ENCODE peak calls at places on chromosomes 5 and 9, in six cellular contexts. U is EL, X is NCI-H2107, Y is RPMI8226, C is T-helper 1 cell, Z is uterus. G is an unnamed sample.

GRCh38 chr5:176846335-176847140 is 36.2 kb downstream of the UNC5A start:
- DNase-seq in U (peak), X (no peak), Y (peak), C (no peak), Z (no peak), G (no peak)

GRCh38 chr5:956178-956761 is 52.3 kb upstream of the NKD2 start:
- DNase-seq in U (no peak), X (no peak), Y (no peak), C (no peak), Z (no peak), G (no peak)

GRCh38 chr9:110728058-110728457 is 59.5 kb downstream of the MUSK start:
- DNase-seq in U (no peak), X (no peak), Y (no peak), C (no peak), Z (no peak), G (no peak)

GRCh38 chr9:94018628-94019027 is 63.5 kb upstream of the BARX1 start:
- DNase-seq in U (no peak), X (no peak), Y (no peak), C (no peak), Z (no peak), G (no peak)

GRCh38 chr5:41641621-41642020 is 131.2 kb upstream of the PLCXD3 start:
- DNase-seq in U (no peak), X (no peak), Y (no peak), C (no peak), Z (no peak), G (no peak)

GRCh38 chr5:136062563-136063274 is 33.9 kb downstream of the TGFBI start:
- DNase-seq in U (peak), X (peak), Y (peak), C (peak), Z (no peak), G (no peak)

GRCh38 chr9:16213781-16214515 is 656.5 kb downstream of the BNC2 start:
- DNase-seq in U (peak), X (no peak), Y (no peak), C (no peak), Z (peak), G (peak)

GRCh38 chr5:90878549-90879196 is 320.1 kb downstream of the ADGRV1 start:
- DNase-seq in U (no peak), X (no peak), Y (no peak), C (no peak), Z (no peak), G (no peak)

GRCh38 chr9:13088734-13089427 is 190.6 kb downstream of the MPDZ start:
- DNase-seq in U (peak), X (peak), Y (peak), C (peak), Z (no peak), G (no peak)

GRCh38 chr5:163453705-163454104 is 6.2 kb downstream of the NUDCD2 start:
- DNase-seq in U (peak), X (no peak), Y (no peak), C (no peak), Z (no peak), G (no peak)

GRCh38 chr9:111975709-111976108 is 79.1 kb downstream of the UGCG start:
- DNase-seq in U (no peak), X (no peak), Y (peak), C (peak), Z (no peak), G (no peak)

GRCh38 chr9:36147441-36148175 is 11.1 kb downstream of the GLIPR2 start:
- DNase-seq in U (no peak), X (no peak), Y (no peak), C (no peak), Z (no peak), G (no peak)

GRCh38 chr5:173245319-173246134 is 10.5 kb upstream of the NKX2-5 start:
- DNase-seq in U (no peak), X (no peak), Y (no peak), C (no peak), Z (no peak), G (no peak)

GRCh38 chr9:18997151-18997550 is 35.9 kb downstream of the SAXO1 start:
- DNase-seq in U (no peak), X (no peak), Y (no peak), C (no peak), Z (no peak), G (no peak)

GRCh38 chr5:95928724-95929253 is 32.9 kb downstream of the ELL2 start:
- DNase-seq in U (no peak), X (no peak), Y (no peak), C (no peak), Z (no peak), G (no peak)

GRCh38 chr9:127233582-127234350 is 30.8 kb upstream of the GARNL3 start:
- DNase-seq in U (no peak), X (no peak), Y (no peak), C (no peak), Z (no peak), G (no peak)

GRCh38 chr5:58544195-58544594 is 38.7 kb upstream of the RAB3C start:
- DNase-seq in U (no peak), X (no peak), Y (no peak), C (no peak), Z (no peak), G (no peak)

GRCh38 chr5:97087138-97087537 is 55.3 kb downstream of the LIX1 start:
- DNase-seq in U (no peak), X (no peak), Y (no peak), C (no peak), Z (no peak), G (no peak)

GRCh38 chr5:121968910-121969607 is 7.3 kb downstream of the SRFBP1 start:
- DNase-seq in U (peak), X (no peak), Y (no peak), C (no peak), Z (no peak), G (no peak)

GRCh38 chr9:131162886-131163285 is 37.5 kb downstream of the NUP214 start:
- DNase-seq in U (no peak), X (no peak), Y (no peak), C (no peak), Z (no peak), G (no peak)

GRCh38 chr9:128731093-128731492 is 7.2 kb upstream of the ZDHHC12 start:
- DNase-seq in U (no peak), X (no peak), Y (no peak), C (no peak), Z (no peak), G (no peak)

GRCh38 chr5:103066346-103066745 is 53.6 kb downstream of the GIN1 start:
- DNase-seq in U (no peak), X (no peak), Y (no peak), C (no peak), Z (no peak), G (no peak)

GRCh38 chr5:56919942-56920662 is 10.7 kb downstream of the SETD9 start:
- DNase-seq in U (no peak), X (no peak), Y (no peak), C (no peak), Z (no peak), G (no peak)

GRCh38 chr9:134702291-134702690 is 60.7 kb downstream of the COL5A1 start:
- DNase-seq in U (no peak), X (no peak), Y (no peak), C (no peak), Z (no peak), G (no peak)

GRCh38 chr5:93789173-93790070 is 48.0 kb upstream of the POU5F2 start:
- DNase-seq in U (peak), X (no peak), Y (no peak), C (no peak), Z (no peak), G (no peak)

GRCh38 chr9:121559183-121559582 is 59.5 kb upstream of the GGTA1 start:
- DNase-seq in U (peak), X (no peak), Y (no peak), C (no peak), Z (no peak), G (no peak)

G was measured in ureter.